ENCODE peak calls at places on chromosomes 6 and 20, in six cellular contexts. B is cardiac muscle cell, Q is left ventricle myocardium inferior, F is progenitor cell of endocrine pancreas, W is astrocyte of the spinal cord, U is thoracic aorta. J is an unnamed sample.
A peak's percentile ranks its signal among the peaks of the same experiment; 100 is the strongest.

GRCh38 chr20:64112691-64113443 is 5.5 kb upstream of the NPBWR2 start:
- DNase-seq in B (no peak), Q (peak; percentile 4), F (no peak), W (no peak), U (no peak), J (no peak)

GRCh38 chr6:20658053-20658452 is 123.8 kb downstream of the CDKAL1 start:
- DNase-seq in B (no peak), Q (no peak), F (no peak), W (no peak), U (no peak), J (no peak)

GRCh38 chr6:109595998-109596397 is 95.0 kb downstream of the AK9 start:
- DNase-seq in B (peak; percentile 27), Q (no peak), F (no peak), W (peak; percentile 5), U (no peak), J (peak; percentile 42)

GRCh38 chr20:63657260-63657936 is 714 bp upstream of the RTEL1 start:
- DNase-seq in B (no peak), Q (no peak), F (no peak), W (no peak), U (no peak), J (peak; percentile 49)

GRCh38 chr6:920512-920911 is 227.6 kb upstream of the EXOC2 start:
- DNase-seq in B (no peak), Q (no peak), F (no peak), W (no peak), U (no peak), J (no peak)

GRCh38 chr6:13431861-13432465 is 55.4 kb downstream of the GFOD1 start:
- DNase-seq in B (peak; percentile 39), Q (no peak), F (no peak), W (peak; percentile 25), U (no peak), J (no peak)

GRCh38 chr6:16767765-16768514 is 6.7 kb upstream of the ATXN1 start:
- DNase-seq in B (no peak), Q (no peak), F (no peak), W (no peak), U (no peak), J (no peak)

GRCh38 chr6:104301921-104302320 is 557.8 kb downstream of the HACE1 start:
- DNase-seq in B (no peak), Q (no peak), F (no peak), W (no peak), U (no peak), J (no peak)

GRCh38 chr6:80210618-80211017 is 104.1 kb downstream of the BCKDHB start:
- DNase-seq in B (peak; percentile 74), Q (peak; percentile 18), F (no peak), W (peak; percentile 43), U (no peak), J (peak; percentile 93)

GRCh38 chr6:169589699-169590257 is 112.1 kb downstream of the WDR27 start:
- DNase-seq in B (no peak), Q (no peak), F (no peak), W (peak; percentile 87), U (no peak), J (peak; percentile 52)

GRCh38 chr6:22164236-22164635 is 132.6 kb downstream of the PRL start:
- DNase-seq in B (no peak), Q (no peak), F (no peak), W (peak; percentile 16), U (no peak), J (no peak)

GRCh38 chr6:57173886-57174510 is 1.9 kb downstream of the BAG2 start:
- DNase-seq in B (peak; percentile 77), Q (no peak), F (no peak), W (peak; percentile 76), U (no peak), J (peak; percentile 87)

GRCh38 chr6:113594726-113595125 is 262.4 kb upstream of the MARCKS start:
- DNase-seq in B (no peak), Q (no peak), F (no peak), W (no peak), U (no peak), J (no peak)

GRCh38 chr20:48697845-48698491 is 129.8 kb downstream of the PREX1 start:
- DNase-seq in B (peak; percentile 94), Q (peak; percentile 85), F (no peak), W (peak; percentile 71), U (peak; percentile 79), J (peak; percentile 88)

GRCh38 chr20:45872626-45873025 is 8.4 kb upstream of the ZSWIM1 start:
- DNase-seq in B (no peak), Q (no peak), F (no peak), W (no peak), U (no peak), J (no peak)

GRCh38 chr20:48329676-48330644 is 497.8 kb downstream of the PREX1 start:
- DNase-seq in B (peak; percentile 26), Q (no peak), F (no peak), W (peak; percentile 61), U (no peak), J (peak; percentile 6)

GRCh38 chr6:44606506-44606905 is 219.0 kb downstream of the CDC5L start:
- DNase-seq in B (peak; percentile 12), Q (peak; percentile 22), F (no peak), W (no peak), U (no peak), J (no peak)

GRCh38 chr20:15163632-15164031 is 826.2 kb upstream of the FLRT3 start:
- DNase-seq in B (no peak), Q (no peak), F (no peak), W (no peak), U (no peak), J (no peak)

GRCh38 chr6:24440897-24441598 is 38.3 kb downstream of the MRS2 start:
- DNase-seq in B (no peak), Q (no peak), F (no peak), W (no peak), U (no peak), J (no peak)

GRCh38 chr6:46719099-46719498 is 16.1 kb downstream of the PLA2G7 start:
- DNase-seq in B (peak; percentile 10), Q (no peak), F (no peak), W (peak; percentile 79), U (no peak), J (no peak)

GRCh38 chr6:121354764-121355163 is 20.5 kb upstream of the TBC1D32 start:
- DNase-seq in B (no peak), Q (no peak), F (no peak), W (no peak), U (no peak), J (no peak)

GRCh38 chr6:121351911-121352310 is 17.6 kb upstream of the TBC1D32 start:
- DNase-seq in B (no peak), Q (no peak), F (no peak), W (no peak), U (no peak), J (no peak)

DNA sequence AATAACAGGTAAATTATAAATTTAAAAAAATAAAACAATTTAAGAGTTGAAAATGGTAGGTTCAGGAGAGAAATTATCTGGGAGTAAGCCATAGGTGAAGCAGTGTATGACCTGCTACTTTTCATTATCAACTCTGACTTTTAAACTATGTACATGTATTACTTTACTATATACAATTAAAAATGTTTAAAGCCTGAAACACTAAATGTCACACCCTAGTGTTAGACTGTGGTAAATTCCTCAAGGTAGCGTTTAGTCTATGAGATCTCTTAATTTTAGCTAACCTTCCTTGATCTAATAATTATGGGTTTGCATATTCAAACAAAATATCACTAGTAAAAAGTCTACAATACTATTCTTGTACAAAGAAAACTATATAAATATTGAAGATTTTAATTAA is 22.3 kb upstream of the TBC1D32 start:
- DNase-seq in B (no peak), Q (no peak), F (no peak), W (no peak), U (no peak), J (no peak)
- TF ChIP-seq CTCF in B (peak; percentile 18), Q (no peak), F (peak; percentile 27), W (peak; percentile 16), U (no peak), J (peak; percentile 16)

GRCh38 chr6:139378226-139378625 is 3.8 kb upstream of the CITED2 start:
- DNase-seq in B (no peak), Q (no peak), F (no peak), W (no peak), U (no peak), J (no peak)

GRCh38 chr6:139376054-139376355 is 1.6 kb upstream of the CITED2 start:
- DNase-seq in B (peak; percentile 80), Q (peak; percentile 47), F (no peak), W (no peak), U (no peak), J (peak; percentile 78)

GRCh38 chr6:139374357-139375238 is at the start of gene CITED2:
- DNase-seq in B (peak; percentile 98), Q (peak; percentile 92), F (peak; percentile 90), W (peak; percentile 98), U (peak; percentile 83), J (peak; percentile 97)

GRCh38 chr6:139375239-139376053 is 998 bp upstream of the CITED2 start:
- DNase-seq in B (peak; percentile 99), Q (peak; percentile 91), F (peak; percentile 82), W (peak; percentile 98), U (peak; percentile 41), J (peak; percentile 99)

DNA sequence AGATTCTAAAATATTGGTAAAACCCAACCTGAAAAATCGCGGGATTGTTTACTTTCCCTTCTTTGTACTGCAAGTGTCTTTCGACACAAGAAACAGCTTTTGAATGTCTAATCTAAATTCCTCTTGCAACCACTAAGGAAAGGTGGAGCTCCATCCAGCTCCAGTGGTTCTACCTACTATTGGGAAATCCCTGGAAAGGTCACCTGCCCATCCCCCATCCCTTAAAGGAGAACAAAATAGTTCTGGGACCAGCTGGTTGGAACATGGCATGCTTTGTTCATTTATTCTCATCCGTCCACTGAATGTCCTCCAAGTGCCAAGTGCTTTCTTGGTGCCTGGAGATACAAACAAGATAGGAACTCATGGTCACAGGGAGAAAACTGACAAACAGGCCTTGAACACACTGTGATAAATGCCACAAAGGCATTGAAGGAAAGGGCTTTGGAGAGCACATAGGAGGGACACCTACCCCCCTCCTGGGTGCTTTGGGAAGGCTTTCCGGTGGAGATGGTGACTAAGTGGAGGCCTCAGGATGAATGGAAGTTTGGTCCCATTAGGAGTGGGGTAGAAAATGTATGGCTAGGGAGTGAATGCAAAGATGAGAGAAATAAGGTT is 2.3 kb upstream of the CITED2 start:
- DNase-seq in B (peak; percentile 78), Q (no peak), F (no peak), W (peak; percentile 43), U (no peak), J (peak; percentile 69)
- TF ChIP-seq CTCF in B (no peak), Q (peak; percentile 24), F (no peak), W (no peak), U (no peak), J (no peak)

GRCh38 chr20:59743308-59743707 is 139.0 kb downstream of the PHACTR3 start:
- DNase-seq in B (no peak), Q (no peak), F (no peak), W (no peak), U (no peak), J (no peak)

GRCh38 chr20:59742351-59743095 is 138.2 kb downstream of the PHACTR3 start:
- DNase-seq in B (no peak), Q (no peak), F (no peak), W (no peak), U (no peak), J (no peak)

GRCh38 chr20:59744756-59745155 is 140.4 kb downstream of the PHACTR3 start:
- DNase-seq in B (no peak), Q (no peak), F (no peak), W (no peak), U (no peak), J (no peak)

GRCh38 chr20:59745201-59745600 is 140.9 kb downstream of the PHACTR3 start:
- DNase-seq in B (no peak), Q (no peak), F (no peak), W (no peak), U (no peak), J (no peak)

GRCh38 chr20:59743767-59744485 is 139.6 kb downstream of the PHACTR3 start:
- DNase-seq in B (no peak), Q (no peak), F (no peak), W (no peak), U (no peak), J (no peak)
- TF ChIP-seq CTCF in B (no peak), Q (no peak), F (peak; percentile 8), W (no peak), U (no peak), J (no peak)

GRCh38 chr6:149963462-149964242 is at the start of gene ULBP1:
- DNase-seq in B (peak; percentile 87), Q (peak; percentile 90), F (no peak), W (peak; percentile 88), U (peak; percentile 40), J (peak; percentile 90)
- TF ChIP-seq CTCF in B (peak; percentile 22), Q (no peak), F (no peak), W (peak; percentile 13), U (no peak), J (no peak)